ENCODE peak calls at places on chromosomes 6 and 20, in six cellular contexts. I is fibroblast of mammary gland, U is kidney, Y is WTC11, B is left ventricle myocardium inferior, S is nephron progenitor cell. Z is an unnamed sample.

GRCh38 chr6:45966340-45966739 is 49.3 kb downstream of the CLIC5 start:
- DNase-seq in S (no peak), I (no peak), U (no peak), Y (no peak), B (no peak), Z (no peak)

GRCh38 chr6:166575190-166575589 is 11.3 kb downstream of the RAMACL start:
- DNase-seq in Y (no peak), U (no peak), I (no peak), S (no peak), B (peak; percentile 54), Z (no peak)

GRCh38 chr6:96841241-96841824 is 4.1 kb upstream of the GPR63 start:
- DNase-seq in B (no peak), I (no peak), Y (no peak), S (no peak), U (no peak), Z (no peak)

GRCh38 chr6:127389706-127390105 is 46.3 kb upstream of the ECHDC1 start:
- DNase-seq in S (no peak), I (no peak), U (no peak), Y (no peak), B (no peak), Z (no peak)

GRCh38 chr6:107118976-107119375 is 3.7 kb upstream of the BEND3 start:
- DNase-seq in B (no peak), U (no peak), I (no peak), Y (no peak), S (no peak), Z (no peak)

GRCh38 chr20:57474816-57475215 is 50.1 kb downstream of the CTCFL start:
- DNase-seq in Y (peak; percentile 0), I (no peak), B (no peak), U (peak; percentile 39), S (no peak), Z (no peak)

GRCh38 chr20:45115386-45115774 is 406 bp upstream of the WFDC5 start:
- DNase-seq in Y (no peak), I (no peak), U (no peak), B (no peak), S (no peak), Z (no peak)

GRCh38 chr6:105507811-105508210 is 104.9 kb upstream of the PREP start:
- DNase-seq in U (no peak), S (no peak), B (no peak), Y (no peak), I (no peak), Z (no peak)

GRCh38 chr20:61724376-61724775 is 341.3 kb downstream of the TAF4 start:
- DNase-seq in B (no peak), I (no peak), U (peak; percentile 21), Y (peak; percentile 65), S (peak; percentile 27), Z (peak; percentile 49)

GRCh38 chr6:74925683-74926082 is 280.2 kb downstream of the COL12A1 start:
- DNase-seq in Y (no peak), I (no peak), S (no peak), B (no peak), U (no peak), Z (peak; percentile 22)

GRCh38 chr6:28587011-28587745 is 61.5 kb downstream of the GPX5 start:
- DNase-seq in S (peak; percentile 48), U (peak; percentile 84), I (peak; percentile 34), Y (peak; percentile 84), B (peak; percentile 36), Z (peak; percentile 33)

DNA sequence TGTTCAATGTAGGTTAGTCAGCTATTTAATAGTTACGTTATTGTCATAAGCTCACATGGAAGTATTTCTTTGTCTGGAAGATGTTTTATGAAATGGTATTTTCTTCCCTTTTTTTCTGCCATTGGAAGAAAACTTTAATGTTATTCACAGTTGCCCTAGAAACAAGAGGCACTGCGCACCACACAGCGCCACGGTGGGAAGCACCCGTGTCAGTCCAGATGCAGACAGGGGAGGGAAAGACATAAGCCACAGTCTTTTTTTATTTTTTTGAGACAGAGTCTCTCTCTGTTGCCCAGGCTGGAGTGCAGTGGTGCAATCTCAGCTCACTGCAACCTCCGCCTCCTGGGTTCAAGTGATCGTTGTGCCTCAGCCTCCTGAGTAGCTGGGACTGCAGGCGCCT is 82.1 kb downstream of the GCNT2 start:
- DNase-seq in U (no peak), B (no peak), Y (no peak), I (no peak), S (no peak), Z (no peak)
- TF ChIP-seq CTCF in U (no peak), B (no peak), Y (no peak), I (no peak), S (no peak), Z (no peak)

GRCh38 chr20:24166127-24166389 is 177.5 kb upstream of the GGTLC1 start:
- DNase-seq in Y (no peak), B (no peak), S (peak; percentile 27), U (no peak), I (no peak), Z (no peak)

GRCh38 chr20:24163501-24163900 is 174.9 kb upstream of the GGTLC1 start:
- DNase-seq in U (no peak), S (no peak), Y (no peak), I (no peak), B (no peak), Z (no peak)

GRCh38 chr20:24164360-24164759 is 175.8 kb upstream of the GGTLC1 start:
- DNase-seq in U (no peak), Y (peak; percentile 76), B (no peak), S (peak; percentile 46), I (no peak), Z (peak; percentile 71)

GRCh38 chr20:24166412-24166811 is 177.8 kb upstream of the GGTLC1 start:
- DNase-seq in Y (no peak), I (no peak), S (no peak), B (no peak), U (no peak), Z (no peak)

DNA sequence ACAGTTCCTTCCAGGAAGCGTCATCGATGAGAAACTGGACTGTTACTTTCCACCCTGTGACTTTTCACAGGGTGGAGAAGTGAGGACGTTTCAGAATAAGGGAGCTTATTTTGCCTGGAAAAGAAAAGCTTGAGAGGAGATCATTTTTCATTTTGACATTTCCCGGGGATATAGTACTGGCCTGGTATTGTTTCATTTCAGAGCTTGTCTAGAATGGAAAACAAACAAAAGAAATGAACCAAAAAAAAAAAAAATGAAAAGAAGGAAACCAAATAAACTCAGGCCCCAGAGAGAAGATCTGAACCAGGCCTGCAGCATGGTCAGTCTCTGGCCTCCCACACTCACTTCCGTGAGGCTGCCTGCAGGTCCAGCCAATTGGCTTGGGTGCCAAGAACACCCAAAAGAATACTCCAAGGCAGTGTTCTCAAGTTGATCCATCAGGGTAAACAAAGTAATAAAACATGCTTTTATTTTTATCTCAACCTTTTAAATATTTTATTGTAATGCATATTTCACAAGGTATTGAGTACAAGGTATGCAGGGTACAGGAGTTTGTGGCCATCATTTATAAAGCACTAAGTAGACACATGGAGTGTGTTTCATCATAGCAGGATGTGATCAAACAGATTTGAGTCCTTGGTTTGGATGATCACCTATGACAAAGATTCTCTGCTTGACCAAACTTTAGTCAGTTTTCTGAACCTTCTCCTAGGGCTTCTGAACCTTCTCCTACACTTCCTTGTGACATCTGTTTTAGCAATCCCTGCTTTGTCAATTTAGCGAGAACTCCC is 177.0 kb upstream of the GGTLC1 start:
- DNase-seq in U (no peak), B (no peak), S (no peak), I (no peak), Y (no peak), Z (no peak)
- TF ChIP-seq CTCF in U (no peak), B (no peak), S (no peak), I (no peak), Y (no peak), Z (no peak)

GRCh38 chr20:15643713-15644112 is 929.5 kb downstream of the KIF16B start:
- DNase-seq in I (peak; percentile 36), Y (no peak), U (no peak), S (no peak), B (no peak), Z (no peak)
- TF ChIP-seq CTCF in I (peak; percentile 47), Y (no peak), U (no peak), S (no peak), B (no peak), Z (peak; percentile 37)

DNA sequence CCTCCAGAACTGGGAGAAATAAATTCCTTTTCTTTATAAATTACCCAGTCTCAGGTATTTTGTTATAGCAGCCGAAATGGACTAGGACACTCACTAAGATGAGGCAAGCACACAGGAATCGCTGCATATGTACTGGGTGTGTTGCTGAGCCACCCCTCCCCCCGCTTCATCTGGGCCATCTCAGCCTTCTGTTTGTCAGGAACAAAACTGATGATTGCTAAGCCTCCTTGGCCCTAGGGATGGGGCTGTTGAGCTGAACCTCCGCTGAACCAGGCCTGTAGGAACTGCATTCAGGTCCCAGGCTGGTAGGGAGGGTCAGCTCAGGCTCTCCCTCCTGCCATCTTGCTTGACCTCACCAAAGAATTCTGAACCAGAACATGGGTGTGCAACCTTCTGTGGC is 108.6 kb downstream of the MAP3K7 start:
- DNase-seq in S (no peak), I (no peak), Y (peak; percentile 73), B (no peak), U (no peak), Z (peak; percentile 29)
- TF ChIP-seq CTCF in S (no peak), I (no peak), Y (no peak), B (no peak), U (no peak), Z (no peak)

DNA sequence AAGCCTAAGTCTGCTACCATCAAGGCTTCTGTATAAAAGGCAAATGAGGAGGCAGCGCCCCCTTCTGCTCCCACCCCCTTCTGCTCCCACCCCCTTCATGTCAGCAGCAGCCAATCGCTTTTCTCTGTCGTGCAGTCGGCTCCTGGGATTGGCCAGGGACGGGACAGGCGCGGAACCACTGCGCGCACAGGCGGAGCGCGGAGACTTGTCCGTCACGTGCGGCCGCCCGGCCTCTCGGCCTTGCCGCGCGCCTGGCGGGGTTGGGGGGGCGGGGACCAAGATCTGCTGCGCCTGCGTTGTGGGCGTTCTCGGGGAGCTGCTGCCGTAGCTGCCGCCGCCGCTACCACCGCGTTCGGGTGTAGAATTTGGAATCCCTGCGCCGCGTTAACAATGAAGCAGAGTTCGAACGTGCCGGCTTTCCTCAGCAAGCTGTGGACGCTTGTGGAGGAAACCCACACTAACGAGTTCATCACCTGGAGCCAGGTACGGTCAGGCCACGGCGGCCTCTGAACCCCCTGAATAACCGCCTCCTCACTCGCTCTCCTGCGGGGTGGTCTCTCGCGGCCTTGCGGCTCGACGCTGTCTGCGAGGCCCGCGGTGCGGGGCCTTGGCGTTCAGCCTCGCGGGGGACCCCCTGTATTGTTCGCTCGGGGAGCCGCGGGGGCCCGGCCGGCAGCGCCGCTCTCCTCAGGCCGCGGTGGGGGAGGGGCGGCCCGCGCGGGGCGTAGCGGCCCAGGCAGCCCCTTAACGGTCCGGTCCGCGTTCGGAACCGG is at the start of gene HSF2:
- DNase-seq in S (peak; percentile 89), B (peak; percentile 96), U (peak; percentile 99), Y (peak; percentile 95), I (peak; percentile 98), Z (peak; percentile 92)
- TF ChIP-seq CTCF in S (no peak), B (peak; percentile 41), U (peak; percentile 15), Y (peak; percentile 28), I (peak; percentile 14), Z (no peak)

GRCh38 chr6:165047952-165048351 is 261.5 kb downstream of the C6orf118 start:
- DNase-seq in B (no peak), I (no peak), Y (no peak), U (no peak), S (no peak), Z (no peak)

GRCh38 chr6:165045631-165046030 is 263.8 kb downstream of the C6orf118 start:
- DNase-seq in B (no peak), S (no peak), Y (no peak), I (no peak), U (no peak), Z (no peak)

DNA sequence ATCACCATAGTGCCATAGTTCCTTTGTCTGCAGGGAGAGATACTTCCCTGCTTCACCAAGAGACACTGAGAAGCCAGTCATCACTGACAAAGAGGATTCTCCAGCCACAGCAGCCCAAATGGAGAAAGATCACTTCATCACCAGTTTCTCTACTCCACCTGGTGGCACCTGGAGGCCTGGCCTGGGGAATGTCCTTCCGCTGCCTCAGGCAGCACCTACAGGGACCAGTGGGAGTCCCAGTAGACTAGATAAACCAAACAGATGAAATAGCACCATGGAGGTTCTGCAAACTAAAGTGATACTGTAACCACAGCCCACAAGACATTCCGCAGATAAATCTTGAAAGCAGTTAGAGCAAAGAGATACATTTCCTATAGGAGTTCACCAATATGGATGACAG is 266.5 kb downstream of the C6orf118 start:
- DNase-seq in Y (peak; percentile 22), I (no peak), B (no peak), U (no peak), S (no peak), Z (no peak)
- TF ChIP-seq CTCF in Y (no peak), I (no peak), B (no peak), U (no peak), S (no peak), Z (no peak)